ENCODE peak calls at places on chromosomes 2 and 18, in seven cellular contexts. I, P, G, E, X, C and N are unnamed samples.

GRCh38 chr18:6763524-6763923 is 34.0 kb downstream of the ARHGAP28 start:
- DNase-seq in I (no peak), P (no peak), G (no peak), E (no peak), X (no peak), C (no peak), N (no peak)

GRCh38 chr2:195563857-195564512 is 93.0 kb upstream of the SLC39A10 start:
- DNase-seq in I (no peak), P (no peak), G (no peak), E (no peak), X (no peak), C (peak; percentile 47), N (no peak)

GRCh38 chr2:28981016-28981441 is at the start of gene TOGARAM2:
- DNase-seq in I (no peak), P (no peak), G (peak; percentile 19), E (peak; percentile 88), X (no peak), C (no peak), N (peak; percentile 40)

GRCh38 chr2:159272166-159272565 is 14.3 kb downstream of the WDSUB1 start:
- DNase-seq in I (no peak), P (no peak), G (no peak), E (no peak), X (no peak), C (no peak), N (no peak)

GRCh38 chr2:120973196-120973595 is 237.5 kb downstream of the GLI2 start:
- DNase-seq in I (peak; percentile 64), P (peak; percentile 0), G (no peak), E (no peak), X (no peak), C (no peak), N (peak; percentile 15)

GRCh38 chr2:201707753-201708152 is 9.3 kb upstream of the MPP4 start:
- DNase-seq in I (no peak), P (no peak), G (peak; percentile 10), E (no peak), X (no peak), C (no peak), N (no peak)

GRCh38 chr2:180933332-180933731 is 47.1 kb upstream of the UBE2E3 start:
- DNase-seq in I (no peak), P (no peak), G (no peak), E (no peak), X (no peak), C (no peak), N (no peak)

GRCh38 chr2:192719630-192720029 is 524.9 kb upstream of the TMEFF2 start:
- DNase-seq in I (no peak), P (no peak), G (no peak), E (no peak), X (no peak), C (no peak), N (no peak)

GRCh38 chr2:143807677-143808076 is 678.5 kb downstream of the ARHGAP15 start:
- DNase-seq in I (no peak), P (peak; percentile 20), G (no peak), E (no peak), X (no peak), C (no peak), N (peak; percentile 35)

GRCh38 chr2:70626254-70626990 is 72.8 kb upstream of the TGFA start:
- DNase-seq in I (no peak), P (no peak), G (no peak), E (no peak), X (no peak), C (no peak), N (no peak)

GRCh38 chr2:1586251-1586945 is 157.9 kb downstream of the PXDN start:
- DNase-seq in I (peak; percentile 57), P (no peak), G (no peak), E (no peak), X (no peak), C (no peak), N (no peak)

GRCh38 chr2:66587216-66587615 is 152.3 kb downstream of the MEIS1 start:
- DNase-seq in I (no peak), P (no peak), G (no peak), E (peak; percentile 79), X (no peak), C (no peak), N (no peak)

GRCh38 chr2:233336541-233336940 is 17.8 kb upstream of the DGKD start:
- DNase-seq in I (peak; percentile 11), P (no peak), G (no peak), E (no peak), X (no peak), C (no peak), N (no peak)